ENCODE peak calls at places on chromosomes 11 and 22, in ten cellular contexts. X, M, J, T, O, Q, I, G, U and S are unnamed samples.

GRCh38 chr22:29842740-29843139 is 4.7 kb upstream of the ASCC2 start:
- DNase-seq in J (peak), X (no peak), Q (no peak), U (no peak), G (no peak), O (peak), T (no peak), I (no peak), M (peak), S (no peak)

GRCh38 chr11:119359365-119360229 is 13.1 kb upstream of the MFRP start:
- DNase-seq in M (no peak), G (no peak), Q (no peak), T (no peak), U (no peak), I (no peak), X (no peak), O (no peak), J (no peak), S (no peak)

GRCh38 chr11:74633406-74634393 is 41.3 kb downstream of the POLD3 start:
- DNase-seq in M (no peak), O (no peak), X (no peak), G (no peak), J (no peak), Q (no peak), I (no peak), U (no peak), T (no peak), S (no peak)

GRCh38 chr22:27218012-27218483 is 560.7 kb downstream of the MIAT start:
- DNase-seq in X (no peak), I (no peak), Q (peak), M (no peak), O (no peak), U (no peak), J (no peak), T (no peak), G (no peak), S (no peak)

GRCh38 chr22:23218053-23218866 is 38.0 kb downstream of the BCR start:
- DNase-seq in T (no peak), M (no peak), J (no peak), Q (no peak), O (no peak), X (no peak), I (no peak), G (no peak), U (no peak), S (no peak)

GRCh38 chr22:30298005-30298701 is 8.8 kb upstream of the CASTOR1 start:
- DNase-seq in I (no peak), X (no peak), J (no peak), T (peak), Q (peak), U (no peak), M (no peak), G (no peak), O (peak), S (no peak)

GRCh38 chr11:12864316-12865156 is 144.6 kb upstream of the RASSF10 start:
- DNase-seq in T (peak), Q (no peak), G (no peak), M (peak), U (no peak), X (peak), J (peak), O (peak), I (no peak), S (no peak)

GRCh38 chr11:9530020-9530628 is 43.3 kb upstream of the WEE1 start:
- DNase-seq in T (no peak), X (no peak), J (no peak), G (no peak), O (peak), M (no peak), U (no peak), Q (no peak), I (no peak), S (no peak)

GRCh38 chr11:79439430-79439892 is 1.4 kb downstream of the TENM4 start:
- DNase-seq in Q (no peak), I (no peak), M (no peak), J (peak), U (no peak), T (no peak), G (peak), X (no peak), O (no peak), S (no peak)

GRCh38 chr22:28034760-28035401 is 115.8 kb upstream of the PITPNB start:
- DNase-seq in M (peak), O (no peak), J (peak), Q (peak), X (peak), G (no peak), I (no peak), U (peak), T (peak), S (peak)

GRCh38 chr11:68012843-68013610 is 2.9 kb downstream of the ALDH3B1 start:
- DNase-seq in M (peak), O (peak), Q (no peak), U (no peak), G (no peak), T (no peak), J (peak), I (no peak), X (no peak), S (no peak)

GRCh38 chr22:25953919-25954318 is 211.9 kb downstream of the MYO18B start:
- DNase-seq in M (no peak), I (no peak), X (no peak), J (no peak), G (no peak), Q (no peak), O (no peak), T (no peak), U (no peak), S (no peak)

GRCh38 chr22:26471522-26471921 is 12.1 kb downstream of the HPS4 start:
- DNase-seq in G (no peak), Q (no peak), M (peak), X (no peak), O (no peak), U (no peak), J (peak), T (peak), I (no peak), S (no peak)

GRCh38 chr22:43293661-43294392 is 49.3 kb downstream of the SCUBE1 start:
- DNase-seq in G (no peak), J (peak), I (no peak), M (no peak), O (peak), T (peak), U (no peak), X (no peak), Q (peak), S (peak)

GRCh38 chr11:116576523-116576922 is 196.3 kb downstream of the BUD13 start:
- DNase-seq in M (no peak), T (no peak), G (no peak), J (peak), Q (no peak), X (no peak), O (no peak), I (no peak), U (no peak), S (no peak)

GRCh38 chr22:42711281-42711731 is 9.4 kb downstream of the A4GALT start:
- DNase-seq in J (peak), M (no peak), I (no peak), U (no peak), G (no peak), O (no peak), Q (no peak), T (no peak), X (no peak), S (no peak)

GRCh38 chr11:46389450-46390330 is 1.9 kb downstream of the CHRM4 start:
- DNase-seq in O (peak), M (no peak), Q (peak), X (peak), T (peak), I (peak), U (peak), J (peak), G (peak), S (peak)

GRCh38 chr22:19800761-19801244 is 40.2 kb downstream of the TBX1 start:
- DNase-seq in X (no peak), M (no peak), O (peak), G (no peak), U (no peak), J (peak), T (no peak), Q (peak), I (no peak), S (peak)

GRCh38 chr11:122563761-122564160 is 91.8 kb upstream of the UBASH3B start:
- DNase-seq in M (no peak), O (no peak), I (no peak), J (no peak), G (no peak), X (no peak), Q (no peak), U (no peak), T (no peak), S (no peak)

GRCh38 chr11:122556605-122557004 is 98.9 kb upstream of the UBASH3B start:
- DNase-seq in X (peak), I (no peak), Q (peak), G (no peak), J (no peak), M (no peak), U (no peak), T (no peak), O (no peak), S (peak)

DNA sequence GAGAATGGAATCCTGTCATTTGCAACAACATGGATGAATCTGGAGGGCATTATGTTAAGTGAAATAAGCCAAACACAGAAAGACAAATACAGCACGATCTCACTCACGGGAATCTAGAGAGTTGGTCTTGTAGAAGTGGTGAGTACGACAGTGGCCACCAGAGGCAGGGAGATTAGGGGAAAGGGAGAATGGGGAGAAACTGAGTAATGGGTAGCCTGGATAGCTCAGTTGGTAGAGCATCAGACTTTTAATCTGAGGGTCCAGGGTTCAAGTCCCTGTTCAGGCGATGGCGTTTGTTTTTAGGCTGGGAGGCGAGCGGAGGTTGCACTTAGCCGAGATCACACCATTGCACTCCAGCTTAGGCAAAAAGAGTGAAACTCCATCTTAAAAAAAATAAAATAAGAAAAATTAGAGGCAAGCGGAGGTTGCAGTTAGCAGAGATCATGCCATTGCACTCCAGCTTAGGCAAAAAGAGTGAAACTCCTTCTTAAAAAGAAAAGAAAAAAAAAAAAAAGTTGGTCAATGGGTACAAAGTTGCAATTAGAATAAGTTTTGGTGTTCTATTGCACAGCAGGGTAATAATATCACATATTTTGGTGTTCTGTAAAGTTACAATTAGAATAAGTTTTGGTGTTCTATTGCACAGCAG is 95.7 kb upstream of the UBASH3B start:
- DNase-seq in J (peak), Q (peak), T (no peak), U (no peak), G (no peak), O (peak), X (peak), I (no peak), M (no peak), S (no peak)
- TF ChIP-seq CTCF in J (no peak), Q (no peak), T (no peak), U (no peak), G (no peak), O (no peak), X (no peak), I (no peak), M (no peak), S (no peak)

GRCh38 chr11:11163256-11163655 is 189.8 kb downstream of the CSNK2A3 start:
- DNase-seq in I (no peak), O (peak), T (no peak), M (no peak), J (no peak), G (no peak), U (no peak), Q (peak), X (peak), S (no peak)
- TF ChIP-seq CTCF in I (no peak), O (peak), T (no peak), M (no peak), J (no peak), G (no peak), U (no peak), Q (peak), X (peak), S (peak)

GRCh38 chr11:61370349-61371005 is 8.3 kb downstream of the TMEM138 start:
- DNase-seq in X (no peak), G (no peak), O (no peak), I (no peak), T (no peak), U (no peak), J (no peak), Q (no peak), M (no peak), S (no peak)
- TF ChIP-seq CTCF in X (no peak), G (no peak), O (no peak), I (peak), T (no peak), U (no peak), J (no peak), Q (no peak), M (no peak), S (no peak)

DNA sequence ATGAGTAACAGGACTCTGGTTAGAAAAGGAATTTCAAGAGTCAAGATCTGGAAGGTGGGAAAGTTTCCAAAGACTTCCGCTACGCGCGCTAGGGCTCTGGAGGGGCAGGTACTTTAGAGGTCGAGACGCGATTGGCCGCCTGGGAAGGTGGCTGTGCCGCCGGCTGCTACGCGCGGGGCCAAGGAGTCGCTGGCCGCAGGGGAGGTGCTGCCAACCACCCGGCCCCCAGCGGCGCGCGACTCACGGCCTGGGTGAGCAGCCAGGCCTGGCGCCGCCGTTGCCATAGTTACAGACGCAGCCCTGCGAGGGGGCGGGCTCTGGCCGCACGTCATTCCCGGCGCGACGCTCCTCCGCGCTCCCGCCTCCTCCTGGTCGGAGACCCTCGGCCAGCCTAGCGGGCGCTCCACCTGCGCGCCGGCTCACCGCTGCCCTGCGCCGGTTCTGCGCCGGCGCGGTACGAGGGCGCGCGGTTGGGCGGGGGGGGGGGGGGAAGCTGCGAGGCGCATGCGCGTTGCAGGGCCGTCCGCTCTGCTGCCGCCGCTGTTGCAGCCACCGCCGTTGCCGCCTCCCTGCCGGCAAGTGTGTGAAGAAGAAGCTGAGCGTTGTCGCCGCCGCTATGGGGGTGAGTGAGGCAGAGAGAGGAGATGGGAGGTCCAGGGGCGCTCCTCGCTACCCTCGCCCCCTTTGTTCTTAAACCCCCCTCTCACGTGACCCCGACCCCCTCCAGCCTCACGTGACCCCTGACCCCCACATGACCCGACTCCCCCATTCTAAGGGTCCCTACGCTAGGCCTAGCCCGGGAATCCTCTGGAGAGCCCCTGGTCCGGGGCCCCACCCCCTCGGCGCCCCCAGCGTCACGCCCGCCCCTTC is at the start of gene NAA40:
- DNase-seq in U (peak), T (peak), I (peak), J (peak), Q (peak), G (peak), M (peak), X (peak), O (peak), S (peak)
- TF ChIP-seq CTCF in U (peak), T (no peak), I (peak), J (no peak), Q (no peak), G (no peak), M (no peak), X (no peak), O (no peak), S (no peak)

DNA sequence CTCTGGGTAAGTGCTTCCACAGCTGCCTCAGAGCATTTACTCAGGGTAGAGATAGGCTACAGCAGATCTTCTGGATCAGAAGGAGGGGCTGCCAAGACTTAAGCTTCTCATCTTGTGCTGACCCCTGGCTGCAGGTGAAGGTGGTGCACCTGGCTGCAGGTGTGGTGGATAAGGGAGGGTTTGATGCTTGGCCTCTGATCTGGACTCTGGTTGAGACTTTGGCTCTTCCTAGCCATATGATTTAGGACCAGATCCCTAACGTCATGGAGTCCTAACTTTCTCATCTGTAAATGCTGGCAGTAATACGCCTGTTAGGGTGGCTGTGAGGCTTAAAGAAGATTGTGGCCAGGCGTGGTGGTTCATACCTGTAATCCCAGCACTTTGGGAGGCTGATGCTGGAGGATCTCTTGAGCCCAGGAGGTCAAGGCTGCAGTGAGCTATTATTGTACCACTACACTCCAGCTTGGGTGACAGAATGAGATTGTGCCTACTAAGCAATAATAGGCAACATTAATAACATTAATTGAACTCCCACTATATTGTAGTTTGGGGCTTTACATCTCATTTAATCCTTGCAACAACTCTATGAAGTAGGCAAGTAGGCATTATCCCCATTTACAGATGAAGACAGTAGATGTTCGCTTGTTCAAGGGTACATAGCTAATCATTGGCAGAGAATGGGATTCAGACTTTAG is 10.7 kb downstream of the DTX4 start:
- DNase-seq in I (peak), T (peak), Q (no peak), O (peak), M (no peak), J (no peak), U (no peak), X (no peak), G (no peak), S (no peak)
- TF ChIP-seq CTCF in I (peak), T (no peak), Q (no peak), O (peak), M (no peak), J (peak), U (no peak), X (peak), G (no peak), S (peak)

DNA sequence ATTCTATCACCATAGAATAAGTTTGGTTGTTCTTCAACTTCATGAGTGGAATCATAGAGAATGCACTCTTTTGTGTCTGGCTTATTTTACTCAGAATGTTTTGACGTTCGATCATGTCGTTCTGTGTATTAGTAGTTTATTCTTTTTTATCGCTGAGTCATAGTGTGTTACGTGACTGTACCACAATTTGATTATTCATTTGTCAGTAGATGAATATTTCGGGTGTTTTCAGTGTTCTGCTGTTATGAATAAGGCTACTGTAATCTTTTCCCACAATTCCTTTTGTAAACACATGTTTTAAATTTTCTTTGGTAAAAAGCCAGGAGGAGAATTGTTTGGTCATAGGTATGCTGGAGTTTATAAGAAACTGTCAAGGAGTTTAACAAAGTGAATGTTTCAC is 279.9 kb upstream of the B3GAT1 start:
- DNase-seq in U (no peak), G (no peak), M (no peak), O (no peak), J (no peak), Q (no peak), I (no peak), X (no peak), T (no peak), S (no peak)
- TF ChIP-seq CTCF in U (no peak), G (no peak), M (no peak), O (no peak), J (no peak), Q (no peak), I (no peak), X (no peak), T (no peak), S (no peak)

GRCh38 chr11:63767415-63768231 is 952 bp downstream of the ZFTA start:
- DNase-seq in Q (peak), J (peak), O (peak), G (peak), I (peak), T (no peak), X (peak), U (peak), M (no peak), S (peak)
- TF ChIP-seq CTCF in Q (no peak), J (no peak), O (no peak), G (no peak), I (no peak), T (no peak), X (no peak), U (no peak), M (no peak), S (no peak)